ENCODE peak calls at places on chromosomes 12 and 14, in seven cellular contexts. One of them, this sample, is unnamed.

GRCh38 chr12:121958521-121959240 is 40.3 kb downstream of the CFAP251 start:
- DNase-seq in A549: no peak
- DNase-seq in ovary: no peak
- DNase-seq in sigmoid colon: no peak
- DNase-seq in K562: no peak
- DNase-seq in stomach: no peak
- DNase-seq in upper lobe of left lung: no peak
- DNase-seq in this sample: no peak

GRCh38 chr14:102238131-102238530 is 66.8 kb downstream of the MOK start:
- DNase-seq in stomach: no peak
- DNase-seq in K562: no peak
- DNase-seq in A549: no peak
- DNase-seq in ovary: no peak
- DNase-seq in upper lobe of left lung: no peak
- DNase-seq in sigmoid colon: no peak
- DNase-seq in this sample: no peak

GRCh38 chr12:63816031-63816430 is 28.5 kb upstream of the SRGAP1 start:
- DNase-seq in upper lobe of left lung: no peak
- DNase-seq in A549: no peak
- DNase-seq in K562: no peak
- DNase-seq in stomach: no peak
- DNase-seq in ovary: no peak
- DNase-seq in sigmoid colon: no peak
- DNase-seq in this sample: no peak

GRCh38 chr12:99386907-99387306 is 260.6 kb upstream of the GARIN6 start:
- DNase-seq in sigmoid colon: no peak
- DNase-seq in A549: peak
- DNase-seq in stomach: no peak
- DNase-seq in ovary: no peak
- DNase-seq in upper lobe of left lung: no peak
- DNase-seq in K562: no peak
- DNase-seq in this sample: no peak

GRCh38 chr14:59427653-59428578 is 37.3 kb downstream of the GPR135 start:
- DNase-seq in sigmoid colon: peak
- DNase-seq in A549: no peak
- DNase-seq in stomach: no peak
- DNase-seq in K562: no peak
- DNase-seq in upper lobe of left lung: peak
- DNase-seq in ovary: peak
- DNase-seq in this sample: no peak

GRCh38 chr14:49768301-49769121 is 558 bp downstream of the KLHDC2 start:
- DNase-seq in ovary: peak
- DNase-seq in sigmoid colon: peak
- DNase-seq in stomach: peak
- DNase-seq in upper lobe of left lung: peak
- DNase-seq in A549: peak
- DNase-seq in K562: peak
- DNase-seq in this sample: no peak

GRCh38 chr12:14211829-14212455 is 153.5 kb upstream of the ATF7IP start:
- DNase-seq in upper lobe of left lung: no peak
- DNase-seq in stomach: no peak
- DNase-seq in sigmoid colon: no peak
- DNase-seq in K562: no peak
- DNase-seq in ovary: no peak
- DNase-seq in A549: no peak
- DNase-seq in this sample: no peak

GRCh38 chr14:90720336-90720735 is 95.9 kb downstream of the TTC7B start:
- DNase-seq in K562: peak
- DNase-seq in A549: peak
- DNase-seq in ovary: no peak
- DNase-seq in upper lobe of left lung: no peak
- DNase-seq in sigmoid colon: no peak
- DNase-seq in stomach: no peak
- DNase-seq in this sample: no peak

GRCh38 chr12:40158592-40159111 is 52.8 kb upstream of the SLC2A13 start:
- DNase-seq in ovary: no peak
- DNase-seq in sigmoid colon: no peak
- DNase-seq in A549: no peak
- DNase-seq in stomach: no peak
- DNase-seq in K562: no peak
- DNase-seq in upper lobe of left lung: peak
- DNase-seq in this sample: peak

GRCh38 chr12:26728205-26729050 is 104.6 kb downstream of the ITPR2 start:
- DNase-seq in K562: no peak
- DNase-seq in A549: no peak
- DNase-seq in ovary: no peak
- DNase-seq in upper lobe of left lung: no peak
- DNase-seq in sigmoid colon: no peak
- DNase-seq in stomach: no peak
- DNase-seq in this sample: no peak

GRCh38 chr12:118402251-118402650 is 25.9 kb downstream of the SUDS3 start:
- DNase-seq in upper lobe of left lung: no peak
- DNase-seq in A549: no peak
- DNase-seq in K562: no peak
- DNase-seq in ovary: no peak
- DNase-seq in stomach: no peak
- DNase-seq in sigmoid colon: no peak
- DNase-seq in this sample: no peak

GRCh38 chr12:94674835-94675234 is 24.5 kb upstream of the TMCC3 start:
- DNase-seq in upper lobe of left lung: peak
- DNase-seq in K562: no peak
- DNase-seq in stomach: no peak
- DNase-seq in A549: no peak
- DNase-seq in ovary: no peak
- DNase-seq in sigmoid colon: peak
- DNase-seq in this sample: peak

GRCh38 chr14:95061317-95062093 is 95.8 kb downstream of the DICER1 start:
- DNase-seq in stomach: no peak
- DNase-seq in sigmoid colon: peak
- DNase-seq in K562: no peak
- DNase-seq in upper lobe of left lung: no peak
- DNase-seq in ovary: no peak
- DNase-seq in A549: no peak
- DNase-seq in this sample: no peak

GRCh38 chr14:67964391-67964812 is 144.8 kb downstream of the RAD51B start:
- DNase-seq in stomach: no peak
- DNase-seq in sigmoid colon: no peak
- DNase-seq in K562: no peak
- DNase-seq in upper lobe of left lung: no peak
- DNase-seq in ovary: no peak
- DNase-seq in A549: peak
- DNase-seq in this sample: no peak

GRCh38 chr14:36383674-36384421 is 63.4 kb upstream of the MBIP start:
- DNase-seq in ovary: no peak
- DNase-seq in stomach: no peak
- DNase-seq in upper lobe of left lung: peak
- DNase-seq in sigmoid colon: no peak
- DNase-seq in A549: no peak
- DNase-seq in K562: no peak
- DNase-seq in this sample: no peak

GRCh38 chr14:101320386-101320785 is 240.9 kb upstream of the DIO3 start:
- DNase-seq in ovary: no peak
- DNase-seq in A549: no peak
- DNase-seq in sigmoid colon: no peak
- DNase-seq in stomach: no peak
- DNase-seq in upper lobe of left lung: no peak
- DNase-seq in K562: no peak
- DNase-seq in this sample: no peak

GRCh38 chr12:49200882-49201594 is 12.2 kb upstream of the TUBA1A start:
- DNase-seq in ovary: no peak
- DNase-seq in K562: peak
- DNase-seq in sigmoid colon: no peak
- DNase-seq in A549: peak
- DNase-seq in upper lobe of left lung: no peak
- DNase-seq in stomach: no peak
- DNase-seq in this sample: no peak

GRCh38 chr14:99745307-99745951 is 47.8 kb upstream of the EML1 start:
- DNase-seq in ovary: no peak
- DNase-seq in stomach: no peak
- DNase-seq in sigmoid colon: no peak
- DNase-seq in K562: no peak
- DNase-seq in upper lobe of left lung: no peak
- DNase-seq in A549: no peak
- DNase-seq in this sample: no peak

GRCh38 chr14:51603495-51603894 is 48.2 kb upstream of the FRMD6 start:
- DNase-seq in A549: no peak
- DNase-seq in sigmoid colon: no peak
- DNase-seq in ovary: no peak
- DNase-seq in upper lobe of left lung: no peak
- DNase-seq in stomach: no peak
- DNase-seq in K562: no peak
- DNase-seq in this sample: no peak

GRCh38 chr14:104296388-104297312 is 158.3 kb downstream of the KIF26A start:
- DNase-seq in A549: no peak
- DNase-seq in ovary: peak
- DNase-seq in K562: no peak
- DNase-seq in stomach: no peak
- DNase-seq in sigmoid colon: peak
- DNase-seq in upper lobe of left lung: no peak
- DNase-seq in this sample: no peak

GRCh38 chr12:67434653-67435375 is 165.7 kb downstream of the CAND1 start:
- DNase-seq in ovary: no peak
- DNase-seq in sigmoid colon: no peak
- DNase-seq in upper lobe of left lung: no peak
- DNase-seq in K562: no peak
- DNase-seq in stomach: no peak
- DNase-seq in A549: peak
- DNase-seq in this sample: no peak

GRCh38 chr12:123064885-123065619 is 84.6 kb downstream of the ARL6IP4 start:
- DNase-seq in sigmoid colon: no peak
- DNase-seq in upper lobe of left lung: no peak
- DNase-seq in K562: no peak
- DNase-seq in stomach: no peak
- DNase-seq in ovary: peak
- DNase-seq in A549: no peak
- DNase-seq in this sample: no peak
- H3K4me3 ChIP-seq in sigmoid colon: no peak
- H3K4me3 ChIP-seq in upper lobe of left lung: no peak
- H3K4me3 ChIP-seq in K562: no peak
- H3K4me3 ChIP-seq in stomach: no peak
- H3K4me3 ChIP-seq in ovary: no peak
- H3K4me3 ChIP-seq in A549: no peak
- H3K4me3 ChIP-seq in this sample: no peak

GRCh38 chr12:124927325-124928094 is 13.1 kb upstream of the UBC start:
- DNase-seq in A549: peak
- DNase-seq in sigmoid colon: peak
- DNase-seq in ovary: peak
- DNase-seq in upper lobe of left lung: peak
- DNase-seq in K562: peak
- DNase-seq in stomach: peak
- DNase-seq in this sample: peak
- TF ChIP-seq EP300 in A549: no peak
- TF ChIP-seq EP300 in sigmoid colon: no peak
- TF ChIP-seq EP300 in ovary: peak
- TF ChIP-seq EP300 in upper lobe of left lung: no peak
- TF ChIP-seq EP300 in K562: peak
- TF ChIP-seq EP300 in stomach: no peak
- TF ChIP-seq EP300 in this sample: no peak

GRCh38 chr12:105107176-105107496 is 395 bp upstream of the WASHC4 start:
- DNase-seq in K562: peak
- DNase-seq in A549: peak
- DNase-seq in stomach: no peak
- DNase-seq in upper lobe of left lung: no peak
- DNase-seq in ovary: no peak
- DNase-seq in sigmoid colon: peak
- DNase-seq in this sample: peak
- TF ChIP-seq CTCF in K562: no peak
- TF ChIP-seq CTCF in A549: no peak
- TF ChIP-seq CTCF in stomach: no peak
- TF ChIP-seq CTCF in upper lobe of left lung: no peak
- TF ChIP-seq CTCF in ovary: no peak
- TF ChIP-seq CTCF in sigmoid colon: no peak
- TF ChIP-seq CTCF in this sample: no peak

GRCh38 chr12:96383991-96384390 is 16.2 kb downstream of the CDK17 start:
- DNase-seq in upper lobe of left lung: no peak
- DNase-seq in K562: no peak
- DNase-seq in A549: no peak
- DNase-seq in ovary: no peak
- DNase-seq in sigmoid colon: no peak
- DNase-seq in stomach: no peak
- DNase-seq in this sample: no peak
- H3K4me3 ChIP-seq in upper lobe of left lung: no peak
- H3K4me3 ChIP-seq in K562: no peak
- H3K4me3 ChIP-seq in A549: no peak
- H3K4me3 ChIP-seq in ovary: no peak
- H3K4me3 ChIP-seq in sigmoid colon: no peak
- H3K4me3 ChIP-seq in stomach: no peak
- H3K4me3 ChIP-seq in this sample: no peak

GRCh38 chr14:57485635-57486034 is 8.0 kb downstream of the CCDC198 start:
- DNase-seq in stomach: no peak
- DNase-seq in A549: no peak
- DNase-seq in ovary: no peak
- DNase-seq in sigmoid colon: no peak
- DNase-seq in K562: no peak
- DNase-seq in upper lobe of left lung: no peak
- DNase-seq in this sample: no peak
- TF ChIP-seq EP300 in stomach: no peak
- TF ChIP-seq EP300 in A549: no peak
- TF ChIP-seq EP300 in ovary: no peak
- TF ChIP-seq EP300 in sigmoid colon: no peak
- TF ChIP-seq EP300 in K562: no peak
- TF ChIP-seq EP300 in upper lobe of left lung: no peak
- TF ChIP-seq EP300 in this sample: no peak

GRCh38 chr12:127360580-127360979 is 906.4 kb upstream of the TMEM132C start:
- DNase-seq in A549: no peak
- DNase-seq in ovary: no peak
- DNase-seq in sigmoid colon: no peak
- DNase-seq in K562: no peak
- DNase-seq in upper lobe of left lung: no peak
- DNase-seq in stomach: no peak
- DNase-seq in this sample: no peak

GRCh38 chr12:127362121-127362520 is 904.8 kb upstream of the TMEM132C start:
- DNase-seq in A549: no peak
- DNase-seq in sigmoid colon: no peak
- DNase-seq in ovary: no peak
- DNase-seq in stomach: no peak
- DNase-seq in upper lobe of left lung: no peak
- DNase-seq in K562: no peak
- DNase-seq in this sample: no peak

GRCh38 chr12:127363392-127363791 is 903.6 kb upstream of the TMEM132C start:
- DNase-seq in stomach: no peak
- DNase-seq in sigmoid colon: no peak
- DNase-seq in A549: peak
- DNase-seq in K562: peak
- DNase-seq in ovary: no peak
- DNase-seq in upper lobe of left lung: no peak
- DNase-seq in this sample: no peak
- TF ChIP-seq CTCF in stomach: no peak
- TF ChIP-seq CTCF in sigmoid colon: no peak
- TF ChIP-seq CTCF in A549: no peak
- TF ChIP-seq CTCF in K562: peak
- TF ChIP-seq CTCF in ovary: no peak
- TF ChIP-seq CTCF in upper lobe of left lung: no peak
- TF ChIP-seq CTCF in this sample: no peak

GRCh38 chr12:132558861-132559623 is 51.3 kb downstream of the LRCOL1 start:
- DNase-seq in A549: no peak
- DNase-seq in sigmoid colon: no peak
- DNase-seq in K562: no peak
- DNase-seq in ovary: no peak
- DNase-seq in stomach: no peak
- DNase-seq in upper lobe of left lung: no peak
- DNase-seq in this sample: no peak
- H3K4me3 ChIP-seq in A549: peak
- H3K4me3 ChIP-seq in sigmoid colon: peak
- H3K4me3 ChIP-seq in K562: peak
- H3K4me3 ChIP-seq in ovary: peak
- H3K4me3 ChIP-seq in stomach: peak
- H3K4me3 ChIP-seq in upper lobe of left lung: peak
- H3K4me3 ChIP-seq in this sample: peak